ENCODE peak calls at places on chromosome X, in five cellular contexts. I, T, Q, E and N are unnamed samples. For H3K4me1, the result is how much of the 10 kb centered on the place peaks cover.

GRCh38 chrX:85627363-85627762 is 247.9 kb upstream of the POF1B start:
- DNase-seq in I (no peak), T (no peak), E (no peak), Q (no peak), N (no peak)

GRCh38 chrX:22246620-22247019 is 26.1 kb upstream of the CBLL2 start:
- DNase-seq in E (no peak), Q (peak), I (no peak), T (no peak), N (no peak)

GRCh38 chrX:123696334-123696733 is 36.5 kb downstream of the THOC2 start:
- DNase-seq in I (no peak), E (no peak), T (no peak), Q (no peak), N (no peak)

GRCh38 chrX:40097492-40098263 is at the start of gene BCOR:
- DNase-seq in T (no peak), Q (peak), E (peak), I (peak), N (peak)

GRCh38 chrX:112356031-112356430 is 273.5 kb upstream of the TRPC5 start:
- DNase-seq in T (no peak), E (no peak), I (no peak), Q (no peak), N (no peak)

GRCh38 chrX:130299279-130300009 is 30.7 kb upstream of the ZNF280C start:
- DNase-seq in T (no peak), Q (no peak), E (no peak), I (no peak), N (no peak)

GRCh38 chrX:139113682-139114081 is 402.2 kb upstream of the FGF13 start:
- DNase-seq in E (no peak), I (no peak), T (no peak), Q (peak), N (no peak)

GRCh38 chrX:39613508-39613921 is 484.2 kb downstream of the BCOR start:
- DNase-seq in I (peak), Q (peak), T (no peak), E (peak), N (peak)

GRCh38 chrX:139049455-139049854 is 337.9 kb upstream of the FGF13 start:
- DNase-seq in Q (peak), I (no peak), E (no peak), T (no peak), N (no peak)

GRCh38 chrX:49840679-49841078 is 11.6 kb downstream of the PAGE4 start:
- DNase-seq in E (peak), T (peak), I (peak), Q (peak), N (peak)

GRCh38 chrX:1481636-1482529 is 29.2 kb upstream of the ASMTL start:
- DNase-seq in T (no peak), Q (peak), E (peak), I (peak), N (peak)

GRCh38 chrX:109533631-109534030 is 3.0 kb upstream of the NXT2 start:
- DNase-seq in T (no peak), Q (peak), E (no peak), I (no peak), N (no peak)

GRCh38 chrX:109040057-109040456 is 303.7 kb upstream of the IRS4 start:
- DNase-seq in T (no peak), I (no peak), Q (no peak), E (no peak), N (no peak)

GRCh38 chrX:79524642-79525041 is 157.5 kb upstream of the ITM2A start:
- DNase-seq in T (no peak), E (no peak), Q (no peak), I (no peak), N (no peak)

GRCh38 chrX:21966866-21967265 is 26.4 kb downstream of the SMS start:
- DNase-seq in I (no peak), T (no peak), E (no peak), Q (no peak), N (no peak)

GRCh38 chrX:120823554-120823953 is 52.1 kb downstream of the CT47B1 start:
- DNase-seq in I (no peak), Q (no peak), E (no peak), T (no peak), N (no peak)

GRCh38 chrX:78366576-78366975 is 39.2 kb upstream of the CYSLTR1 start:
- DNase-seq in Q (no peak), I (no peak), E (no peak), T (no peak), N (no peak)

GRCh38 chrX:10085223-10085622 is 71.6 kb upstream of the CLCN4 start:
- DNase-seq in Q (peak), T (no peak), I (no peak), E (no peak), N (no peak)

GRCh38 chrX:53280703-53281320 is 572 bp downstream of the IQSEC2 start:
- DNase-seq in T (no peak), E (no peak), I (peak), Q (peak), N (peak)

GRCh38 chrX:151977009-151977408 is 2.5 kb upstream of the GABRE start:
- DNase-seq in Q (no peak), E (no peak), T (no peak), I (no peak), N (no peak)

GRCh38 chrX:19772306-19772705 is 115.1 kb downstream of the SH3KBP1 start:
- DNase-seq in Q (peak), I (no peak), T (no peak), E (no peak), N (no peak)

GRCh38 chrX:67558267-67558666 is 14.4 kb downstream of the AR start:
- DNase-seq in E (no peak), T (no peak), I (no peak), Q (no peak), N (no peak)

GRCh38 chrX:39492495-39493162 is 605.1 kb downstream of the BCOR start:
- DNase-seq in Q (no peak), E (no peak), I (no peak), T (no peak), N (no peak)

GRCh38 chrX:130626521-130626920 is 224.7 kb downstream of the RBMX2 start:
- DNase-seq in I (no peak), T (no peak), Q (peak), E (no peak), N (no peak)

GRCh38 chrX:129091097-129091496 is 432.2 kb downstream of the SMARCA1 start:
- DNase-seq in Q (no peak), E (no peak), I (no peak), T (no peak), N (no peak)

GRCh38 chrX:130030826-130031225 is 48.4 kb downstream of the BCORL1 start:
- DNase-seq in T (no peak), E (no peak), Q (no peak), I (no peak), N (no peak)

GRCh38 chrX:38166478-38167083 is 54.1 kb downstream of the SRPX start:
- DNase-seq in T (no peak), Q (no peak), E (no peak), I (no peak), N (no peak)

GRCh38 chrX:115562492-115562872 is 1.5 kb downstream of the PLS3 start:
- DNase-seq in T (no peak), E (no peak), Q (peak), I (no peak), N (no peak)
- H3K4me3 ChIP-seq in T (peak), E (peak), Q (peak), I (peak), N (peak)

GRCh38 chrX:153874091-153874365 is 11.9 kb downstream of the L1CAM start:
- DNase-seq in Q (no peak), T (no peak), E (no peak), I (no peak), N (no peak)
- H3K4me1 ChIP-seq in Q (under half), T (under half), E (under half), I (under half), N (under half)

DNA sequence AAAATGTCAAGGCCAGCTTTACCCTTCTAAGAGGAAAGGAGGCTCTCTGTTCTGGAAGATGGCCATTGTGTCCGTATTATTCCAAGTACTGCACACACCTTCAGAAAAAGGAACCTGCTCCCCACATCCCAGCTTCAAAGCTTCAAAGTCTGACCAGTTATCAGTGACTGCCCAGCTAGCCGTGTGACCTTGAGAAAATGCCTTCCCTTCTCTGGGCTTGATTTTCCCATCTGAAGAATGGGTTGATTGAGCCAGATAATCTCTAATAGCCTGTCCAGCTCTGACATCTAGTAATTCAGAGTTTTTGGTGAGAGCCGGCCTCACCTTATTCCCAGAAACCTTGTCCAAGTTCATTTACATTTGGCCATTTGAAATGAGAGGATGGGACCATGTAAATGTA is 3.0 kb downstream of the LONRF3 start:
- DNase-seq in Q (no peak), E (no peak), T (no peak), I (no peak), N (no peak)
- H3K4me3 ChIP-seq in Q (no peak), E (peak), T (peak), I (no peak), N (no peak)

DNA sequence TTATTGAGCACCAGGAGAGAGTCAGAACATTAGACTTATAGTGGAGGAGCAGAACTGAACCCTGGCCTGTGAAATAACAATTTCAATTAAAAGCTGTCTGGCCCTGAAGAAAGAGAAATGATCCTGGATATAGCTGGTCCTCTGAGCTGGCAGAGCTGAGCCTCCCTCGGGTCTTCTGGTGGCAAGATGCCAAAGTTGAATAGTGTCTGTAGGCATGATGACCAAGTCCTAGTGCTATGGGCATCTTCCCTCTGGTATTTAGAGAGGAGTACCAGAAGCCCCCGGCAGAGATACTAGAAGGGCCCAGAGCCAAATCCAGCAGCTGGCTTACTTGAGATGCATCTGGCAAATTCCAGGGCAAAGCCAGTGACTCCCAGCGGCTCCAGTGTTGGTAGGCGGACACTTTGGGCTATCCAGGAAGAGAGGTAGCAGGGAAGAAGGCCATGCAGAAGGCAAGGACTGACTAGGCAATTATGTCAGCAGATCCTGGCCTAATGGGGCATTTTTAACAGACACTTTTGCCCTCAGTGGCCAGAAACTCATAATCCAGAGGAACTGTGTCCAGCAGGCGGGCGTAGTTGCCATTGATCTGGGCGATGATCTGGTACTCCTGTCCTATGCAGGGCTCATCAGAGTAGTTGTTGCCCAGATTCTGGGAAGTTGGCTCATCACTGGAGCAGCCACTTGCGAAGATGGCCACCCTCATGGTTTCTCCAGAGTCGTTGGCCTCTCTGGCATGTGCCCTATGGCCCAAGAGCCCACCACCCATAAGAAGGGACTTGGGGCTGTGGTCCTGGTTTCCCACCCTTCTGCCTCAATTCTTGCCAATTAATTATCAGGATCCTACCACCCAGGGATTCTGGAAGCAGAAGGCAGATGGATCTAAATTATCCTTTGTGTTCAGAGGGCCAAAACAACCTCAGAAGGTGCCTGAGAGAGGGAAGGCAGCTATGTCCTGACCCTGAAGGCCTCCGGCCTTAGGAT is 17.8 kb downstream of the VSIG4 start:
- DNase-seq in E (no peak), T (no peak), I (no peak), Q (no peak), N (no peak)
- H3K4me1 ChIP-seq in E (under half), T (under half), I (under half), Q (under half), N (under half)

GRCh38 chrX:48631376-48632090 is 34.2 kb downstream of the WDR13 start:
- DNase-seq in E (peak), I (peak), Q (peak), T (peak), N (peak)
- H3K4me3 ChIP-seq in E (no peak), I (peak), Q (peak), T (peak), N (no peak)

GRCh38 chrX:72131317-72132294 is at the start of gene RTL5:
- DNase-seq in I (peak), T (no peak), E (peak), Q (peak), N (peak)

GRCh38 chrX:72132456-72132855 is 741 bp upstream of the RTL5 start:
- DNase-seq in E (no peak), Q (no peak), I (no peak), T (no peak), N (no peak)

GRCh38 chrX:72129661-72130060 is 2.1 kb downstream of the RTL5 start:
- DNase-seq in I (no peak), E (no peak), Q (no peak), T (no peak), N (no peak)

GRCh38 chrX:72130156-72130761 is 1.5 kb downstream of the RTL5 start:
- DNase-seq in I (no peak), Q (no peak), T (no peak), E (no peak), N (no peak)

GRCh38 chrX:72130762-72131231 is 918 bp downstream of the RTL5 start:
- DNase-seq in I (no peak), E (no peak), T (no peak), Q (no peak), N (peak)
- H3K4me1 ChIP-seq in I (under half), E (under half), T (under half), Q (under half), N (under half)

GRCh38 chrX:150408007-150408406 is 44.9 kb downstream of the MAMLD1 start:
- DNase-seq in I (no peak), T (no peak), Q (no peak), E (no peak), N (no peak)
- H3K4me3 ChIP-seq in I (no peak), T (no peak), Q (no peak), E (no peak), N (no peak)

DNA sequence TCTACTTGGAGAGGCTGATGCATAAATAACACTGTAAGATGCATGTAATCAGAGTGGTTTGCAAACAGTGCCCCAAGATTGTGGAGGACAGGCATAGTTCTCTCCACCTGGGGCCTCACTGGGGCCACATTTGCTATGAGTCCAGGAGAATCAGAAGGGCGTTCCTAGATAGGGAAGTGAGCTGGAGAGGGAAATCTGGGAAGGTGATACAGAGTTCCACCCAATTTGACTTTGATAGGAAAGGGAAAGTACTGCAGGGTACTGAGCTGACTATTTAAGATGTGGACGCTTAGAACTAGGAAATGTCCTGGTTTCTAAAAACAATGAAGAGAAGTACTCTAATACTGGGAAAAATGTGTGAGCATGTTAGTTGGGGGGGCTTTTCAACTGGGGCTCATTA is 33.9 kb downstream of the FAM9C start:
- DNase-seq in E (no peak), T (no peak), I (no peak), Q (no peak), N (no peak)
- H3K4me1 ChIP-seq in E (under half), T (under half), I (under half), Q (under half), N (under half)